ENCODE peak calls at places on chromosomes 5 and 9, in four cellular contexts. X is neural crest cell, J is Peyer's patch, Y is HFFc6. N is an unnamed sample.

GRCh38 chr5:171162165-171162564 is 146.9 kb upstream of the TLX3 start:
- DNase-seq in X (no peak), J (no peak), Y (no peak), N (no peak)

GRCh38 chr9:127248241-127248640 is 16.3 kb upstream of the GARNL3 start:
- DNase-seq in X (no peak), J (no peak), Y (no peak), N (no peak)

GRCh38 chr5:176181271-176181855 is 56.9 kb upstream of the SIMC1 start:
- DNase-seq in X (no peak), J (no peak), Y (no peak), N (no peak)

GRCh38 chr9:12753931-12754330 is 20.9 kb upstream of the LURAP1L start:
- DNase-seq in X (no peak), J (no peak), Y (no peak), N (no peak)

GRCh38 chr9:133505186-133505830 is 19.5 kb downstream of the MYMK start:
- DNase-seq in X (no peak), J (no peak), Y (peak), N (no peak)

GRCh38 chr5:172448999-172449398 is 5.3 kb downstream of the SH3PXD2B start:
- DNase-seq in X (no peak), J (no peak), Y (no peak), N (no peak)

GRCh38 chr9:4081549-4081895 is 218.3 kb downstream of the GLIS3 start:
- DNase-seq in X (no peak), J (no peak), Y (no peak), N (no peak)

GRCh38 chr5:83632874-83633273 is 87.8 kb downstream of the HAPLN1 start:
- DNase-seq in X (no peak), J (no peak), Y (peak), N (no peak)

GRCh38 chr5:114308017-114308416 is 53.9 kb upstream of the KCNN2 start:
- DNase-seq in X (no peak), J (no peak), Y (no peak), N (no peak)

GRCh38 chr5:43007246-43007910 is 32.7 kb downstream of the ANXA2R start:
- DNase-seq in X (peak), J (peak), Y (peak), N (peak)

GRCh38 chr9:109035684-109036423 is 22.6 kb upstream of the CTNNAL1 start:
- DNase-seq in X (no peak), J (no peak), Y (peak), N (no peak)

GRCh38 chr9:129568560-129569505 is 52.1 kb downstream of the C9orf50 start:
- DNase-seq in X (peak), J (no peak), Y (no peak), N (no peak)

GRCh38 chr5:133952729-133953567 is 15.5 kb downstream of the C5orf15 start:
- DNase-seq in X (no peak), J (no peak), Y (peak), N (no peak)

GRCh38 chr5:169956126-169956525 is 24.2 kb downstream of the INSYN2B start:
- DNase-seq in X (no peak), J (no peak), Y (no peak), N (no peak)

GRCh38 chr9:127877566-127877998 is at the start of gene AK1:
- DNase-seq in X (peak), J (no peak), Y (peak), N (no peak)

GRCh38 chr5:81994679-81995078 is 22.9 kb downstream of the ATG10 start:
- DNase-seq in X (no peak), J (no peak), Y (no peak), N (no peak)

GRCh38 chr5:117594165-117594564 is 1019.5 kb upstream of the SEMA6A start:
- DNase-seq in X (no peak), J (no peak), Y (no peak), N (no peak)

GRCh38 chr5:17305964-17306725 is 88.7 kb downstream of the BASP1 start:
- DNase-seq in X (no peak), J (no peak), Y (peak), N (no peak)

GRCh38 chr5:142684508-142685031 is 1.3 kb downstream of the FGF1 start:
- DNase-seq in X (peak), J (no peak), Y (no peak), N (no peak)

GRCh38 chr5:27733242-27733641 is 694.9 kb upstream of the CDH9 start:
- DNase-seq in X (no peak), J (no peak), Y (no peak), N (no peak)

GRCh38 chr9:90970603-90971002 is 169.0 kb downstream of the SYK start:
- DNase-seq in X (no peak), J (no peak), Y (no peak), N (no peak)

GRCh38 chr9:78321505-78321904 is 24.6 kb downstream of the PSAT1 start:
- DNase-seq in X (no peak), J (no peak), Y (no peak), N (no peak)

GRCh38 chr9:34124103-34124502 is 2.4 kb downstream of the DCAF12 start:
- DNase-seq in X (no peak), J (no peak), Y (no peak), N (no peak)

GRCh38 chr9:95738438-95738837 is 137.1 kb upstream of the ERCC6L2 start:
- DNase-seq in X (no peak), J (no peak), Y (no peak), N (no peak)

GRCh38 chr9:91245432-91246313 is 116.0 kb downstream of the AUH start:
- DNase-seq in X (no peak), J (no peak), Y (no peak), N (no peak)

GRCh38 chr9:34403554-34404380 is 27.1 kb upstream of the MYORG start:
- DNase-seq in X (peak), J (peak), Y (peak), N (peak)

GRCh38 chr9:127535834-127536233 is 76.2 kb upstream of the STXBP1 start:
- DNase-seq in X (no peak), J (no peak), Y (peak), N (no peak)

GRCh38 chr9:1959347-1959746 is 55.8 kb upstream of the SMARCA2 start:
- DNase-seq in X (no peak), J (no peak), Y (no peak), N (no peak)

GRCh38 chr9:129398901-129399300 is 220.8 kb upstream of the IER5L start:
- DNase-seq in X (no peak), J (no peak), Y (no peak), N (no peak)

DNA sequence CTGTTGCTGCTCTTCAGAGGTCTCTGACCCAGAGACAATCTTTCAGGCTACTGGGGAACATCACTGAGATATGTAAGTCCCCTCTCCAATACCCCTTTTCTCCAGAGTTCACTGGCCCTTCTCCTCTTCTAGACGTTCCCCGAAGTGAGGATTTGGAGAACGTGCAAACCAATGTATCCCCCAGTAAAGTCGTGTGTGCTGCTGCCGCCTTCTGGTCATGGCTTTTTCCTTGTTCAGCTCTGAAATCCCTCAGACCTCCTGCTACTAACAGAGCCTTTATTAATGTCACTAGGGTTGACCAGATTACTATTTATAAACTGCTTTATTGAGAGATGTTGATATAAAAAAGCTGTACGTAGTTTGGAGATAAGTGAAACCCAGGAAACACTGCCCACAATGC is 1028.6 kb downstream of the CDH9 start:
- DNase-seq in X (peak), J (no peak), Y (no peak), N (no peak)
- TF ChIP-seq CTCF in X (peak), J (no peak), Y (no peak), N (no peak)

GRCh38 chr9:137575725-137576411 is 2.9 kb downstream of the DPH7 start:
- DNase-seq in X (no peak), J (no peak), Y (no peak), N (no peak)
- TF ChIP-seq CTCF in X (no peak), J (no peak), Y (no peak), N (no peak)

GRCh38 chr5:77616920-77617319 is 21.6 kb downstream of the OTP start:
- DNase-seq in X (no peak), J (no peak), Y (no peak), N (no peak)

GRCh38 chr5:77623341-77623740 is 15.2 kb downstream of the OTP start:
- DNase-seq in X (no peak), J (no peak), Y (no peak), N (no peak)

GRCh38 chr5:77621440-77621839 is 17.1 kb downstream of the OTP start:
- DNase-seq in X (no peak), J (no peak), Y (no peak), N (no peak)

GRCh38 chr5:77620404-77620803 is 18.1 kb downstream of the OTP start:
- DNase-seq in X (no peak), J (no peak), Y (no peak), N (no peak)
- TF ChIP-seq CTCF in X (no peak), J (no peak), Y (no peak), N (no peak)

GRCh38 chr5:73858786-73859185 is 232.8 kb downstream of the ARHGEF28 start:
- DNase-seq in X (no peak), J (no peak), Y (no peak), N (no peak)
- TF ChIP-seq CTCF in X (no peak), J (no peak), Y (no peak), N (no peak)

GRCh38 chr5:151683936-151684586 is 2.7 kb downstream of the SPARC start:
- DNase-seq in X (no peak), J (no peak), Y (no peak), N (no peak)

GRCh38 chr5:151682751-151683331 is 3.9 kb downstream of the SPARC start:
- DNase-seq in X (no peak), J (no peak), Y (peak), N (no peak)

GRCh38 chr5:151683444-151683843 is 3.3 kb downstream of the SPARC start:
- DNase-seq in X (no peak), J (no peak), Y (no peak), N (no peak)

GRCh38 chr5:151685749-151686672 is 704 bp downstream of the SPARC start:
- DNase-seq in X (no peak), J (no peak), Y (no peak), N (no peak)

DNA sequence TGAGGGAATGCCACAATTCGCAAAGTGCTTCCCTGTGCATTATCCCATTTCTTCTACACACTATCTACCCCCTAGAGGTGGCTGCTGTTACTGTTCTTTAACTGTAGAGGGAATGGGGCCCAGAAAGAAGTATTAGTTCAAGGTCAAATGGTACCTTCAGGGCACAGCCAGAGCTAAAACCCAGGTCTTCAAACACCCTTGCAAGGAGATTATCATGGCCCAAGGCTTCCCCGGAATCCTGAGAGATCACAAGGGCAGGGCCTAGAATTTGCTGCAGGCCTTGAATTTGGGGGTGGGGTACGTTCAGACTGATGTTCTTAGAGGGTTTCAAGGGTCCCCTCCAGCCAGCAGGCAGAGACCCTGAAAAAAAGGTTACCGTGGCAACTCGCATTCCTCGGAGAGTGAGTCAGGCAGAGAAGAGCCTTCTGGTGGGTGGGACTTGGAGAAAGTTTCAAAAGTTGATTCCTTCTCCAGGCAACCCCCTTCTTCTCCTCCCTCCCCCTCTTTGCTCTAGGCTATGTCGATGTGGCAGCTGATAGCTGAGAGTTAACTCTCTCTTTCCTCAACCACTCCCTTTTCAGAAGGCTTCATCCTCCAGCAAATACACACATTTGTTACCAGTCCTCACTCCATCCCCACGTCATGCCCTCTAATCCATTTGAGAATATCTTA is 1.9 kb downstream of the SPARC start:
- DNase-seq in X (peak), J (no peak), Y (peak), N (no peak)
- TF ChIP-seq CTCF in X (peak), J (no peak), Y (peak), N (no peak)

DNA sequence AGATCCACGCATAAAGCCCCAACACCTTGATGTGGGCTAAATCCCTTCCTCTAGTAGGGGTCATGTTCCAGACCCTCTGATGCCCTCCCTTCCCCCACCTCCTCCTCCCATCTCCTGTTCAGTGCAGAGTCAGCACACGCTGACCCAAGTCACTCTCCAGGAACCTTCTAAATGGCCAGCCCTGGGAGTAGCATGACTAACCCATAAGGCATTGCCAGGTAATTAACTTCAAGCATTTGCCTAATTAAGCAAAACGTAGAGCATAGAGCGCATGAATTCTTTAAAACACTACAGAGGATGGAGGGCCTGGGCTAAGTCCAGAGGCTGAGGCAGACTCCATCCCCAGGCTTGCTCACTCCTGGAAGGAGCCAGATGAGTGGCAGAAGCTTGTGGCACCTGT is 276.3 kb upstream of the MSX2 start:
- DNase-seq in X (no peak), J (no peak), Y (no peak), N (no peak)
- TF ChIP-seq CTCF in X (no peak), J (no peak), Y (no peak), N (no peak)

DNA sequence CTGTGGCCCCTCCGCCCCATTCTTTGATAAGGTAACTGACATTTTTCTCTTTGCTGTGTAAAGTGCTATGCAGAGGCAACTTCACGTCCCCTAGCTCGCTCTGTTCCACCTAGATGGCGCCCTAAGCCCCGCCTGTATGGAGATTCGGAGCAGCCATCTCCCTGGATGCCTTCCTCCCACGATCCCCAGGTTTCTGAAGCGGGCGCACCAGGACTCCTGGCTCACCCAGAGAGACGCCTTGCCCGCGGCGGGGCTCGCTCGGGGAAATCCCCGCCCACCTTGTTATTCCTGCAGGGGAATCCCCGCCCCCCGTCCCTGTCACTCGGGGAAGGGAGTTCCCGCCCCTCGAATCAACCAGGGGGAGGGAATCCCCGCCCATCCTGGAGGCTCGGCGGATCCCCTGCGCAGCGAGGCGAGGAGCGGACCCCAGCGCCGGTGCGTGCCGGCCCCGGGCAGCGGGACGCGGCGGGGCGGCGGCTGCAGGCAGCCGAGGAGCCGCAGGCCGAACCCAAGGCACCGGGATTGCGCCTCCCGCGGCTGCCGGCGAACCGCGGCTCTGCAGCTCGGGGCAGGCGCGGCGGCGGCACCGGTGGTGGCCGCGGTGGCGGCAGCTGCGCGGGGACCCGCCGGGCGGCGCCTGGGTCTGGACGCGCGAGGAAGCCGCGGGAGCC is at the start of gene PDZD2:
- DNase-seq in X (peak), J (peak), Y (peak), N (peak)
- TF ChIP-seq CTCF in X (peak), J (peak), Y (peak), N (no peak)

DNA sequence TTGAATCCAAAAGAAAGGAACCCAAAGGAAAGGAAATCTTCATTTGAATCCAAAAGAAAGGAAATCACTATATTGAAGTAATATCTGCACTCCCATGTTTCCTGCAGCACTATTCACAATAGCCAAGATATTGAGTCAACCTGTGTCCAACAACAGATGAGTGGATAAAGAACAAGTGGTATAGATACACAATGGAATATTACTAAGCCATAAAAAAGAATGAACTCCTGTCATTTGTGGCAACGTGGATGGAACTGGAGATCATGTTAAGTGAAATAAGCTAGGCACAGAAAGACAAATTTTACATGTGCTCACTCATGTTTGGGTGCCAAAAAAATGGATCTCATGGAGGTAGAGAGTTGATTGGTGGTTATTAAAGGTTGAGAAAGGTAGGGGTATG is 57.8 kb upstream of the STOM start:
- DNase-seq in X (no peak), J (no peak), Y (no peak), N (no peak)
- TF ChIP-seq CTCF in X (no peak), J (no peak), Y (no peak), N (no peak)

GRCh38 chr5:180286-180918 is 10.9 kb upstream of the LRRC14B start:
- DNase-seq in X (no peak), J (no peak), Y (no peak), N (no peak)

GRCh38 chr5:181566-181965 is 9.7 kb upstream of the LRRC14B start:
- DNase-seq in X (no peak), J (no peak), Y (no peak), N (no peak)

GRCh38 chr5:182126-182525 is 9.2 kb upstream of the LRRC14B start:
- DNase-seq in X (no peak), J (no peak), Y (no peak), N (no peak)

GRCh38 chr5:181160-181559 is 10.1 kb upstream of the LRRC14B start:
- DNase-seq in X (no peak), J (no peak), Y (no peak), N (no peak)

GRCh38 chr5:179401-179800 is 11.9 kb upstream of the LRRC14B start:
- DNase-seq in X (no peak), J (no peak), Y (no peak), N (no peak)
- TF ChIP-seq CTCF in X (no peak), J (no peak), Y (no peak), N (no peak)

GRCh38 chr9:27037499-27037898 is 32.0 kb upstream of the LRRC19 start:
- DNase-seq in X (no peak), J (no peak), Y (no peak), N (no peak)

DNA sequence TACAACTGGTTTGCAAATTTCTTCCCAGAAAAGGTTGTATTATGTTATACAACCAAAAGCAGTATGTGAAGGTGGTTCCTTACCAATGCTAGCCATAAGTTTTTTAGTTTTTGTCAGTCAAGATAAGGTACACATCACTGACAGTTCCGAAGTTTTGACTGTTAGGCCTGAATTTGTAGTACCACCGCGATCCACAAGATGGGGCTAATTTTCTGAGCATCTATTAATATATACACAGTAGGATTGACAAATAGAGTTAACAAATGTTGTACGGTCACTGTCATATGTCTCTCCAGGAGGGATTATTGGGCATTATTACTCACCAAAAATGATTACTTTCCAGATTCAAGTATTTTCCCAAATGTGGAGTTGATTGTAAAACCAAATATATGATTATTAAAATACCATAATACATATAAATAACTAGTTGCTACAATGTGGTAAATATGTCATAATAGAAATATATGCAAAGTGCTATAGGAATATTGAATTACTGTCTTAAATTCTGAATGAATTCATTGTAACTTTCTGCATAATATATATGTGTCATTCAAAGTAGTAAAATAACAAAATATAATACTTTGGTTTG is 28.4 kb upstream of the LRRC19 start:
- DNase-seq in X (peak), J (peak), Y (peak), N (no peak)
- TF ChIP-seq CTCF in X (peak), J (peak), Y (peak), N (peak)

N was measured in natural killer cell.